ENCODE peak calls at places on chromosomes 13 and 19, in nine cellular contexts. M, F, D, J, H, X, Q, R and C are unnamed samples.

GRCh38 chr13:31236211-31236786 is 36.5 kb downstream of the B3GLCT start:
- DNase-seq in M (no peak), F (peak), D (peak), J (peak), H (peak), X (no peak), Q (no peak), R (peak), C (no peak)

GRCh38 chr19:42480335-42481095 is 37.8 kb upstream of the CXCL17 start:
- DNase-seq in M (no peak), F (no peak), D (peak), J (no peak), H (no peak), X (no peak), Q (no peak), R (peak), C (no peak)

GRCh38 chr19:575527-576506 is 3.4 kb downstream of the BSG start:
- DNase-seq in M (no peak), F (no peak), D (no peak), J (no peak), H (no peak), X (peak), Q (no peak), R (peak), C (no peak)

GRCh38 chr13:113862191-113862765 is 1.6 kb downstream of the GAS6 start:
- DNase-seq in M (no peak), F (no peak), D (no peak), J (no peak), H (no peak), X (peak), Q (no peak), R (no peak), C (no peak)

GRCh38 chr19:3263866-3264265 is 39.4 kb downstream of the CELF5 start:
- DNase-seq in M (no peak), F (no peak), D (no peak), J (no peak), H (no peak), X (no peak), Q (no peak), R (no peak), C (no peak)

GRCh38 chr19:33510728-33511255 is 10.8 kb downstream of the PEPD start:
- DNase-seq in M (no peak), F (no peak), D (no peak), J (no peak), H (no peak), X (no peak), Q (no peak), R (no peak), C (no peak)

GRCh38 chr13:110410000-110410399 is 102.9 kb downstream of the COL4A2 start:
- DNase-seq in M (no peak), F (no peak), D (no peak), J (no peak), H (no peak), X (no peak), Q (no peak), R (no peak), C (no peak)

GRCh38 chr19:52542984-52543664 is 15.7 kb downstream of the ZNF808 start:
- DNase-seq in M (no peak), F (no peak), D (no peak), J (no peak), H (no peak), X (no peak), Q (no peak), R (no peak), C (no peak)

GRCh38 chr19:18205180-18205915 is 1.5 kb upstream of the RAB3A start:
- DNase-seq in M (peak), F (peak), D (peak), J (no peak), H (peak), X (peak), Q (no peak), R (peak), C (no peak)

GRCh38 chr19:31018951-31019350 is 330.3 kb downstream of the TSHZ3 start:
- DNase-seq in M (no peak), F (no peak), D (no peak), J (no peak), H (no peak), X (no peak), Q (no peak), R (no peak), C (no peak)

GRCh38 chr13:101455863-101456262 is 3.4 kb downstream of the ITGBL1 start:
- DNase-seq in M (no peak), F (no peak), D (no peak), J (peak), H (no peak), X (no peak), Q (peak), R (peak), C (no peak)

GRCh38 chr19:48997972-48998371 is 4.3 kb downstream of the RUVBL2 start:
- DNase-seq in M (peak), F (no peak), D (peak), J (no peak), H (peak), X (no peak), Q (peak), R (peak), C (no peak)

GRCh38 chr13:73278186-73278585 is 219.4 kb downstream of the KLF5 start:
- DNase-seq in M (no peak), F (no peak), D (no peak), J (no peak), H (no peak), X (no peak), Q (no peak), R (no peak), C (no peak)

GRCh38 chr19:2974342-2974932 is 2.9 kb upstream of the TLE6 start:
- DNase-seq in M (no peak), F (no peak), D (peak), J (no peak), H (peak), X (no peak), Q (no peak), R (peak), C (no peak)

GRCh38 chr13:82374719-82375118 is 1507.6 kb downstream of the SLITRK1 start:
- DNase-seq in M (no peak), F (no peak), D (no peak), J (no peak), H (no peak), X (no peak), Q (no peak), R (no peak), C (no peak)

GRCh38 chr13:75061909-75062308 is 420.1 kb downstream of the TBC1D4 start:
- DNase-seq in M (no peak), F (no peak), D (no peak), J (no peak), H (no peak), X (no peak), Q (no peak), R (no peak), C (no peak)

GRCh38 chr13:110347535-110348308 is 40.6 kb downstream of the COL4A2 start:
- DNase-seq in M (no peak), F (no peak), D (peak), J (no peak), H (no peak), X (no peak), Q (peak), R (peak), C (no peak)

GRCh38 chr13:109816112-109816978 is 30.0 kb upstream of the IRS2 start:
- DNase-seq in M (no peak), F (no peak), D (no peak), J (no peak), H (no peak), X (no peak), Q (no peak), R (peak), C (no peak)

GRCh38 chr13:53200075-53200474 is 171.5 kb downstream of the OLFM4 start:
- DNase-seq in M (no peak), F (no peak), D (no peak), J (no peak), H (no peak), X (peak), Q (no peak), R (no peak), C (peak)

GRCh38 chr19:18860725-18861124 is 29.0 kb downstream of the UPF1 start:
- DNase-seq in M (no peak), F (no peak), D (no peak), J (no peak), H (no peak), X (no peak), Q (no peak), R (no peak), C (peak)

GRCh38 chr13:109647046-109647445 is 139.3 kb downstream of the IRS2 start:
- DNase-seq in M (no peak), F (no peak), D (peak), J (no peak), H (peak), X (no peak), Q (no peak), R (peak), C (no peak)

GRCh38 chr13:49302817-49303216 is 55.1 kb downstream of the CDADC1 start:
- DNase-seq in M (no peak), F (no peak), D (no peak), J (no peak), H (no peak), X (no peak), Q (no peak), R (no peak), C (no peak)

GRCh38 chr19:29393915-29394460 is 131.8 kb upstream of the VSTM2B start:
- DNase-seq in M (no peak), F (no peak), D (no peak), J (no peak), H (peak), X (peak), Q (no peak), R (no peak), C (no peak)

GRCh38 chr19:56946164-56946563 is 105.6 kb upstream of the PEG3 start:
- DNase-seq in M (no peak), F (no peak), D (peak), J (no peak), H (no peak), X (no peak), Q (no peak), R (no peak), C (no peak)

GRCh38 chr13:41905600-41906254 is 55.2 kb downstream of the VWA8 start:
- DNase-seq in M (no peak), F (peak), D (peak), J (no peak), H (peak), X (no peak), Q (peak), R (peak), C (no peak)

GRCh38 chr19:39247701-39248664 is 673 bp downstream of the IFNL4 start:
- DNase-seq in M (peak), F (no peak), D (no peak), J (no peak), H (peak), X (no peak), Q (no peak), R (no peak), C (no peak)

DNA sequence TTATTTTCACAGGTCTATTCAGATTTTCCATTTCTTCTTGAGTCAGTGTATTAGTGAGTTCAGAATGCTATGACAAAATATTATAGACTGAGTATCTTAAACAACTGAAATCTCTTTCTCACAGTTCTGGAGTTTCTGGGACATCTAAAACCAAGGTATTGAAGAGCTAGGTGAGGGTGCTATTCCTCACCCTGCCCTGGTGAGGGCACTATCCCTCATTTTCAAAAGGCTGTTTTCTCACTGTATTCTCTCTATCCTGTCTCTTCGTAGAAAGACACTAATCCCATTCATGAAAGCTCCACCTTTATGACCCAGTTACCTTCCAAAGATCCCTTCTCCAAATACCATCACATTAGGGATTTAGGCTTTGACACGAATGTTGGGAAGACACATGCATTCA is 1617.1 kb downstream of the PCDH9 start:
- DNase-seq in M (no peak), F (no peak), D (no peak), J (no peak), H (peak), X (no peak), Q (no peak), R (no peak), C (no peak)
- TF ChIP-seq CTCF in M (peak), F (peak), D (peak), J (no peak), H (peak), X (no peak), Q (no peak), R (peak), C (peak)

GRCh38 chr19:35738887-35739229 is 3.4 kb downstream of the IGFLR1 start:
- DNase-seq in M (no peak), F (peak), D (no peak), J (no peak), H (no peak), X (no peak), Q (no peak), R (peak), C (no peak)

GRCh38 chr19:35739275-35740107 is 2.8 kb downstream of the IGFLR1 start:
- DNase-seq in M (no peak), F (peak), D (no peak), J (no peak), H (no peak), X (no peak), Q (no peak), R (no peak), C (peak)

GRCh38 chr19:35734889-35735288 is 7.4 kb downstream of the IGFLR1 start:
- DNase-seq in M (no peak), F (peak), D (no peak), J (no peak), H (no peak), X (no peak), Q (no peak), R (no peak), C (no peak)

GRCh38 chr19:35738021-35738886 is 4.0 kb downstream of the IGFLR1 start:
- DNase-seq in M (no peak), F (peak), D (no peak), J (no peak), H (no peak), X (no peak), Q (no peak), R (no peak), C (peak)

GRCh38 chr19:35736913-35737886 is 5.1 kb downstream of the IGFLR1 start:
- DNase-seq in M (no peak), F (peak), D (no peak), J (no peak), H (no peak), X (no peak), Q (peak), R (no peak), C (no peak)
- TF ChIP-seq CTCF in M (no peak), F (peak), D (no peak), J (no peak), H (no peak), X (no peak), Q (no peak), R (no peak), C (peak)

GRCh38 chr13:36548129-36548528 is 115.8 kb downstream of the CCNA1 start:
- DNase-seq in M (no peak), F (no peak), D (no peak), J (no peak), H (no peak), X (no peak), Q (no peak), R (no peak), C (no peak)
- TF ChIP-seq CTCF in M (no peak), F (no peak), D (no peak), J (no peak), H (no peak), X (no peak), Q (no peak), R (no peak), C (no peak)

DNA sequence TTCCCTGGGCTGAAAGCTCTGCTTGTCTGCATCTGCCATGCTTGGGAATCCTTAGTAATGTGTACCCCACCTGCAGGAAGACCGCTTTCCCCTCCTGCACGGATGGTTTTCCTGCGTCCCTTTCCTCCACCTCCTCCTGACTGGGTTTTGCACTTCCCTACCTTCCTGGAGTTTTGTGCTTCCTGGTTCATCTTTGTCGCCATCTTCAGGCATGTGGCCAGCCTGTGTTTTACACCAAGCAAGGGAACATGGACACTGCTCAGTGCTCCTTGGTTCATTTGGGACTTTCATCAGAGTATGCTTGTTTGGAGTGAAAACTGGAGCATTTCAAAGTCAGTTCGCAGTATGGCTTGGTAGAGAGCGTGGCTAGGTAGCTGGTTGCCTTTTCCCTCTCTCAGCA is 30.7 kb downstream of the ERICH6B start:
- DNase-seq in M (no peak), F (no peak), D (peak), J (no peak), H (peak), X (no peak), Q (no peak), R (peak), C (no peak)
- TF ChIP-seq CTCF in M (no peak), F (no peak), D (peak), J (no peak), H (peak), X (no peak), Q (no peak), R (peak), C (peak)